ENCODE peak calls at places on chromosomes 5 and 9, in nine cellular contexts. One of them, this sample, is unnamed.

GRCh38 chr5:117454716-117455212 is 880.1 kb upstream of the SEMA6A start:
- DNase-seq in M059J: peak; percentile 1
- DNase-seq in EL: peak; percentile 37
- DNase-seq in stimulated activated CD4-positive, alpha-beta T cell treated with anti-CD3 and anti-CD28 coated beads, Interleukin-4, amount 100 ng/mL, for 4 hours: peak; percentile 6
- DNase-seq in NCI-H510A treated with DMSO at 0.1 percent for 48 hours: peak; percentile 68
- DNase-seq in lower lobe of right lung: peak; percentile 51
- DNase-seq in AG08395: peak; percentile 7
- DNase-seq in NCI-H460: peak; percentile 41
- DNase-seq in mesendoderm: peak; percentile 86
- DNase-seq in this sample: peak; percentile 78

GRCh38 chr9:112041536-112042243 is 133.4 kb downstream of the SUSD1 start:
- DNase-seq in stimulated activated CD4-positive, alpha-beta T cell treated with anti-CD3 and anti-CD28 coated beads, Interleukin-4, amount 100 ng/mL, for 4 hours: no peak
- DNase-seq in EL: peak; percentile 100
- DNase-seq in AG08395: peak; percentile 94
- DNase-seq in NCI-H510A treated with DMSO at 0.1 percent for 48 hours: no peak
- DNase-seq in NCI-H460: peak; percentile 80
- DNase-seq in lower lobe of right lung: no peak
- DNase-seq in mesendoderm: peak; percentile 99
- DNase-seq in M059J: peak; percentile 100
- DNase-seq in this sample: no peak

GRCh38 chr9:131661954-131662621 is 77.8 kb downstream of the RAPGEF1 start:
- DNase-seq in NCI-H460: no peak
- DNase-seq in EL: no peak
- DNase-seq in mesendoderm: no peak
- DNase-seq in NCI-H510A treated with DMSO at 0.1 percent for 48 hours: no peak
- DNase-seq in M059J: no peak
- DNase-seq in AG08395: no peak
- DNase-seq in lower lobe of right lung: no peak
- DNase-seq in stimulated activated CD4-positive, alpha-beta T cell treated with anti-CD3 and anti-CD28 coated beads, Interleukin-4, amount 100 ng/mL, for 4 hours: peak; percentile 80
- DNase-seq in this sample: no peak

GRCh38 chr5:220008-220407 is 1.9 kb downstream of the SDHA start:
- DNase-seq in lower lobe of right lung: no peak
- DNase-seq in NCI-H460: no peak
- DNase-seq in mesendoderm: no peak
- DNase-seq in EL: no peak
- DNase-seq in stimulated activated CD4-positive, alpha-beta T cell treated with anti-CD3 and anti-CD28 coated beads, Interleukin-4, amount 100 ng/mL, for 4 hours: no peak
- DNase-seq in NCI-H510A treated with DMSO at 0.1 percent for 48 hours: no peak
- DNase-seq in AG08395: no peak
- DNase-seq in M059J: no peak
- DNase-seq in this sample: no peak

GRCh38 chr9:93061791-93062299 is 3.3 kb downstream of the SUSD3 start:
- DNase-seq in NCI-H460: no peak
- DNase-seq in lower lobe of right lung: peak; percentile 48
- DNase-seq in M059J: no peak
- DNase-seq in mesendoderm: no peak
- DNase-seq in AG08395: no peak
- DNase-seq in EL: no peak
- DNase-seq in NCI-H510A treated with DMSO at 0.1 percent for 48 hours: peak; percentile 50
- DNase-seq in stimulated activated CD4-positive, alpha-beta T cell treated with anti-CD3 and anti-CD28 coated beads, Interleukin-4, amount 100 ng/mL, for 4 hours: no peak
- DNase-seq in this sample: peak; percentile 47

GRCh38 chr5:73823508-73823925 is 197.5 kb downstream of the ARHGEF28 start:
- DNase-seq in EL: peak; percentile 65
- DNase-seq in AG08395: no peak
- DNase-seq in stimulated activated CD4-positive, alpha-beta T cell treated with anti-CD3 and anti-CD28 coated beads, Interleukin-4, amount 100 ng/mL, for 4 hours: no peak
- DNase-seq in NCI-H460: no peak
- DNase-seq in NCI-H510A treated with DMSO at 0.1 percent for 48 hours: peak; percentile 18
- DNase-seq in lower lobe of right lung: no peak
- DNase-seq in mesendoderm: peak; percentile 3
- DNase-seq in M059J: peak; percentile 41
- DNase-seq in this sample: no peak

GRCh38 chr5:137933491-137933911 is 44.2 kb downstream of the PKD2L2 start:
- DNase-seq in EL: no peak
- DNase-seq in mesendoderm: no peak
- DNase-seq in M059J: peak; percentile 42
- DNase-seq in NCI-H510A treated with DMSO at 0.1 percent for 48 hours: no peak
- DNase-seq in NCI-H460: no peak
- DNase-seq in lower lobe of right lung: no peak
- DNase-seq in stimulated activated CD4-positive, alpha-beta T cell treated with anti-CD3 and anti-CD28 coated beads, Interleukin-4, amount 100 ng/mL, for 4 hours: no peak
- DNase-seq in AG08395: no peak
- DNase-seq in this sample: no peak

GRCh38 chr9:21510806-21511205 is 28.7 kb upstream of the IFNE start:
- DNase-seq in lower lobe of right lung: no peak
- DNase-seq in M059J: peak; percentile 43
- DNase-seq in mesendoderm: peak; percentile 70
- DNase-seq in AG08395: no peak
- DNase-seq in NCI-H510A treated with DMSO at 0.1 percent for 48 hours: no peak
- DNase-seq in NCI-H460: no peak
- DNase-seq in stimulated activated CD4-positive, alpha-beta T cell treated with anti-CD3 and anti-CD28 coated beads, Interleukin-4, amount 100 ng/mL, for 4 hours: no peak
- DNase-seq in EL: no peak
- DNase-seq in this sample: no peak

GRCh38 chr9:109319631-109320233 is 1.1 kb downstream of the EPB41L4B start:
- DNase-seq in AG08395: no peak
- DNase-seq in stimulated activated CD4-positive, alpha-beta T cell treated with anti-CD3 and anti-CD28 coated beads, Interleukin-4, amount 100 ng/mL, for 4 hours: no peak
- DNase-seq in EL: peak; percentile 34
- DNase-seq in NCI-H460: no peak
- DNase-seq in lower lobe of right lung: peak; percentile 53
- DNase-seq in M059J: no peak
- DNase-seq in NCI-H510A treated with DMSO at 0.1 percent for 48 hours: no peak
- DNase-seq in mesendoderm: peak; percentile 23
- DNase-seq in this sample: peak; percentile 61

GRCh38 chr5:58871648-58872242 is 288.9 kb downstream of the RAB3C start:
- DNase-seq in NCI-H460: peak; percentile 64
- DNase-seq in AG08395: peak; percentile 14
- DNase-seq in stimulated activated CD4-positive, alpha-beta T cell treated with anti-CD3 and anti-CD28 coated beads, Interleukin-4, amount 100 ng/mL, for 4 hours: no peak
- DNase-seq in NCI-H510A treated with DMSO at 0.1 percent for 48 hours: peak; percentile 34
- DNase-seq in M059J: peak; percentile 39
- DNase-seq in EL: peak; percentile 34
- DNase-seq in mesendoderm: peak; percentile 33
- DNase-seq in lower lobe of right lung: no peak
- DNase-seq in this sample: no peak

GRCh38 chr5:38167562-38167996 is 90.8 kb upstream of the EGFLAM start:
- DNase-seq in lower lobe of right lung: no peak
- DNase-seq in AG08395: no peak
- DNase-seq in M059J: no peak
- DNase-seq in NCI-H510A treated with DMSO at 0.1 percent for 48 hours: no peak
- DNase-seq in EL: no peak
- DNase-seq in NCI-H460: no peak
- DNase-seq in stimulated activated CD4-positive, alpha-beta T cell treated with anti-CD3 and anti-CD28 coated beads, Interleukin-4, amount 100 ng/mL, for 4 hours: no peak
- DNase-seq in mesendoderm: peak; percentile 54
- DNase-seq in this sample: no peak

GRCh38 chr5:80346055-80346454 is 26.3 kb downstream of the SPZ1 start:
- DNase-seq in NCI-H460: peak; percentile 37
- DNase-seq in lower lobe of right lung: no peak
- DNase-seq in AG08395: no peak
- DNase-seq in mesendoderm: peak; percentile 72
- DNase-seq in EL: peak; percentile 21
- DNase-seq in NCI-H510A treated with DMSO at 0.1 percent for 48 hours: peak; percentile 15
- DNase-seq in stimulated activated CD4-positive, alpha-beta T cell treated with anti-CD3 and anti-CD28 coated beads, Interleukin-4, amount 100 ng/mL, for 4 hours: peak; percentile 18
- DNase-seq in M059J: peak; percentile 48
- DNase-seq in this sample: peak; percentile 57

GRCh38 chr9:33329117-33329563 is 38.8 kb downstream of the NFX1 start:
- DNase-seq in EL: peak; percentile 97
- DNase-seq in stimulated activated CD4-positive, alpha-beta T cell treated with anti-CD3 and anti-CD28 coated beads, Interleukin-4, amount 100 ng/mL, for 4 hours: no peak
- DNase-seq in AG08395: peak; percentile 78
- DNase-seq in mesendoderm: no peak
- DNase-seq in M059J: peak; percentile 100
- DNase-seq in lower lobe of right lung: no peak
- DNase-seq in NCI-H510A treated with DMSO at 0.1 percent for 48 hours: no peak
- DNase-seq in NCI-H460: peak; percentile 75
- DNase-seq in this sample: peak; percentile 40

GRCh38 chr9:85038061-85038460 is 368.5 kb downstream of the NTRK2 start:
- DNase-seq in NCI-H510A treated with DMSO at 0.1 percent for 48 hours: no peak
- DNase-seq in stimulated activated CD4-positive, alpha-beta T cell treated with anti-CD3 and anti-CD28 coated beads, Interleukin-4, amount 100 ng/mL, for 4 hours: no peak
- DNase-seq in M059J: no peak
- DNase-seq in AG08395: no peak
- DNase-seq in EL: no peak
- DNase-seq in mesendoderm: no peak
- DNase-seq in lower lobe of right lung: no peak
- DNase-seq in NCI-H460: no peak
- DNase-seq in this sample: no peak

GRCh38 chr5:109186759-109187158 is 223.0 kb downstream of the PJA2 start:
- DNase-seq in M059J: no peak
- DNase-seq in AG08395: no peak
- DNase-seq in NCI-H510A treated with DMSO at 0.1 percent for 48 hours: no peak
- DNase-seq in EL: no peak
- DNase-seq in lower lobe of right lung: no peak
- DNase-seq in mesendoderm: no peak
- DNase-seq in NCI-H460: no peak
- DNase-seq in stimulated activated CD4-positive, alpha-beta T cell treated with anti-CD3 and anti-CD28 coated beads, Interleukin-4, amount 100 ng/mL, for 4 hours: no peak
- DNase-seq in this sample: peak; percentile 55

GRCh38 chr5:422323-423232 is 20.4 kb upstream of the EXOC3 start:
- DNase-seq in stimulated activated CD4-positive, alpha-beta T cell treated with anti-CD3 and anti-CD28 coated beads, Interleukin-4, amount 100 ng/mL, for 4 hours: no peak
- DNase-seq in lower lobe of right lung: peak; percentile 35
- DNase-seq in mesendoderm: no peak
- DNase-seq in EL: no peak
- DNase-seq in M059J: peak; percentile 15
- DNase-seq in NCI-H510A treated with DMSO at 0.1 percent for 48 hours: no peak
- DNase-seq in NCI-H460: no peak
- DNase-seq in AG08395: no peak
- DNase-seq in this sample: no peak

GRCh38 chr5:14364576-14365472 is 216.8 kb upstream of the OTULINL start:
- DNase-seq in stimulated activated CD4-positive, alpha-beta T cell treated with anti-CD3 and anti-CD28 coated beads, Interleukin-4, amount 100 ng/mL, for 4 hours: no peak
- DNase-seq in NCI-H460: peak; percentile 25
- DNase-seq in M059J: peak; percentile 53
- DNase-seq in AG08395: no peak
- DNase-seq in lower lobe of right lung: no peak
- DNase-seq in mesendoderm: peak; percentile 75
- DNase-seq in EL: no peak
- DNase-seq in NCI-H510A treated with DMSO at 0.1 percent for 48 hours: peak; percentile 59
- DNase-seq in this sample: no peak

GRCh38 chr5:78750281-78750680 is 101.7 kb upstream of the LHFPL2 start:
- DNase-seq in AG08395: no peak
- DNase-seq in mesendoderm: no peak
- DNase-seq in lower lobe of right lung: no peak
- DNase-seq in M059J: no peak
- DNase-seq in NCI-H460: no peak
- DNase-seq in NCI-H510A treated with DMSO at 0.1 percent for 48 hours: no peak
- DNase-seq in EL: peak; percentile 17
- DNase-seq in stimulated activated CD4-positive, alpha-beta T cell treated with anti-CD3 and anti-CD28 coated beads, Interleukin-4, amount 100 ng/mL, for 4 hours: no peak
- DNase-seq in this sample: no peak

GRCh38 chr5:54063817-54064216 is 246.6 kb downstream of the ARL15 start:
- DNase-seq in NCI-H460: no peak
- DNase-seq in EL: peak; percentile 91
- DNase-seq in NCI-H510A treated with DMSO at 0.1 percent for 48 hours: no peak
- DNase-seq in M059J: peak; percentile 74
- DNase-seq in AG08395: peak; percentile 78
- DNase-seq in stimulated activated CD4-positive, alpha-beta T cell treated with anti-CD3 and anti-CD28 coated beads, Interleukin-4, amount 100 ng/mL, for 4 hours: no peak
- DNase-seq in mesendoderm: no peak
- DNase-seq in lower lobe of right lung: no peak
- DNase-seq in this sample: no peak

GRCh38 chr5:111806150-111806549 is 49.2 kb upstream of the NREP start:
- DNase-seq in lower lobe of right lung: no peak
- DNase-seq in stimulated activated CD4-positive, alpha-beta T cell treated with anti-CD3 and anti-CD28 coated beads, Interleukin-4, amount 100 ng/mL, for 4 hours: no peak
- DNase-seq in M059J: no peak
- DNase-seq in NCI-H510A treated with DMSO at 0.1 percent for 48 hours: no peak
- DNase-seq in EL: no peak
- DNase-seq in mesendoderm: no peak
- DNase-seq in NCI-H460: no peak
- DNase-seq in AG08395: no peak
- DNase-seq in this sample: no peak

GRCh38 chr5:119656023-119656422 is 26.7 kb downstream of the FAM170A start:
- DNase-seq in EL: no peak
- DNase-seq in AG08395: no peak
- DNase-seq in mesendoderm: no peak
- DNase-seq in NCI-H510A treated with DMSO at 0.1 percent for 48 hours: no peak
- DNase-seq in stimulated activated CD4-positive, alpha-beta T cell treated with anti-CD3 and anti-CD28 coated beads, Interleukin-4, amount 100 ng/mL, for 4 hours: no peak
- DNase-seq in M059J: no peak
- DNase-seq in lower lobe of right lung: no peak
- DNase-seq in NCI-H460: no peak
- DNase-seq in this sample: no peak

GRCh38 chr9:74645007-74645639 is 148.0 kb downstream of the RORB start:
- DNase-seq in NCI-H460: peak; percentile 19
- DNase-seq in NCI-H510A treated with DMSO at 0.1 percent for 48 hours: peak; percentile 3
- DNase-seq in AG08395: peak; percentile 4
- DNase-seq in lower lobe of right lung: no peak
- DNase-seq in mesendoderm: peak; percentile 36
- DNase-seq in M059J: peak; percentile 15
- DNase-seq in stimulated activated CD4-positive, alpha-beta T cell treated with anti-CD3 and anti-CD28 coated beads, Interleukin-4, amount 100 ng/mL, for 4 hours: no peak
- DNase-seq in EL: peak; percentile 2
- DNase-seq in this sample: no peak

GRCh38 chr5:6543346-6543730 is 89.5 kb downstream of the NSUN2 start:
- DNase-seq in lower lobe of right lung: no peak
- DNase-seq in NCI-H460: no peak
- DNase-seq in EL: no peak
- DNase-seq in mesendoderm: no peak
- DNase-seq in M059J: no peak
- DNase-seq in NCI-H510A treated with DMSO at 0.1 percent for 48 hours: no peak
- DNase-seq in AG08395: no peak
- DNase-seq in stimulated activated CD4-positive, alpha-beta T cell treated with anti-CD3 and anti-CD28 coated beads, Interleukin-4, amount 100 ng/mL, for 4 hours: no peak
- DNase-seq in this sample: no peak

GRCh38 chr5:94080390-94080789 is 339.0 kb upstream of the POU5F2 start:
- DNase-seq in EL: no peak
- DNase-seq in NCI-H460: no peak
- DNase-seq in M059J: no peak
- DNase-seq in mesendoderm: no peak
- DNase-seq in lower lobe of right lung: no peak
- DNase-seq in stimulated activated CD4-positive, alpha-beta T cell treated with anti-CD3 and anti-CD28 coated beads, Interleukin-4, amount 100 ng/mL, for 4 hours: no peak
- DNase-seq in AG08395: no peak
- DNase-seq in NCI-H510A treated with DMSO at 0.1 percent for 48 hours: peak; percentile 16
- DNase-seq in this sample: no peak

GRCh38 chr5:27191786-27192505 is 153.6 kb upstream of the CDH9 start:
- DNase-seq in NCI-H460: no peak
- DNase-seq in AG08395: no peak
- DNase-seq in M059J: peak; percentile 73
- DNase-seq in lower lobe of right lung: no peak
- DNase-seq in mesendoderm: no peak
- DNase-seq in EL: peak; percentile 13
- DNase-seq in NCI-H510A treated with DMSO at 0.1 percent for 48 hours: no peak
- DNase-seq in stimulated activated CD4-positive, alpha-beta T cell treated with anti-CD3 and anti-CD28 coated beads, Interleukin-4, amount 100 ng/mL, for 4 hours: no peak
- DNase-seq in this sample: no peak

This sample was measured in mucosa of descending colon.